ENCODE peak calls at places on chromosome 3, in ten cellular contexts. One of them, this sample, is unnamed.

GRCh38 chr3:4550957-4551754 is 58.0 kb downstream of the ITPR1 start:
- DNase-seq in activated T-helper 2 cell treated with anti-CD3 and anti-CD28 coated beads, Interferon-gamma antibody, Interleukin-2, Interleukin-4, amounts not matched to agents 10 μg/mL and 5 μg/mL and 100 μg/mL, durations not matched to agents 14 hours and 24 hours and 36 hours: no peak
- DNase-seq in stimulated activated CD4-positive, alpha-beta T cell treated with anti-CD3 and anti-CD28 coated beads, Interleukin-4, amount 100 ng/mL, for 48 hours: no peak
- DNase-seq in D341Med: no peak
- DNase-seq in progenitor cell of endocrine pancreas: no peak
- DNase-seq in adrenal gland: peak
- DNase-seq in ELF-1: no peak
- DNase-seq in effector CD4-positive, alpha-beta T cell: no peak
- DNase-seq in NCI-H1105 treated with DMSO at 0.1 percent for 48 hours: no peak
- DNase-seq in GM13977: no peak
- DNase-seq in this sample: peak

GRCh38 chr3:110246796-110247369 is 824.7 kb upstream of the NECTIN3 start:
- DNase-seq in activated T-helper 2 cell treated with anti-CD3 and anti-CD28 coated beads, Interferon-gamma antibody, Interleukin-2, Interleukin-4, amounts not matched to agents 10 μg/mL and 5 μg/mL and 100 μg/mL, durations not matched to agents 14 hours and 24 hours and 36 hours: no peak
- DNase-seq in stimulated activated CD4-positive, alpha-beta T cell treated with anti-CD3 and anti-CD28 coated beads, Interleukin-4, amount 100 ng/mL, for 48 hours: no peak
- DNase-seq in D341Med: no peak
- DNase-seq in progenitor cell of endocrine pancreas: no peak
- DNase-seq in adrenal gland: no peak
- DNase-seq in ELF-1: no peak
- DNase-seq in effector CD4-positive, alpha-beta T cell: no peak
- DNase-seq in NCI-H1105 treated with DMSO at 0.1 percent for 48 hours: no peak
- DNase-seq in GM13977: no peak
- DNase-seq in this sample: no peak

GRCh38 chr3:64267774-64268604 is 42.7 kb upstream of the PRICKLE2 start:
- DNase-seq in activated T-helper 2 cell treated with anti-CD3 and anti-CD28 coated beads, Interferon-gamma antibody, Interleukin-2, Interleukin-4, amounts not matched to agents 10 μg/mL and 5 μg/mL and 100 μg/mL, durations not matched to agents 14 hours and 24 hours and 36 hours: no peak
- DNase-seq in stimulated activated CD4-positive, alpha-beta T cell treated with anti-CD3 and anti-CD28 coated beads, Interleukin-4, amount 100 ng/mL, for 48 hours: no peak
- DNase-seq in D341Med: peak
- DNase-seq in progenitor cell of endocrine pancreas: peak
- DNase-seq in adrenal gland: peak
- DNase-seq in ELF-1: peak
- DNase-seq in effector CD4-positive, alpha-beta T cell: no peak
- DNase-seq in NCI-H1105 treated with DMSO at 0.1 percent for 48 hours: no peak
- DNase-seq in GM13977: no peak
- DNase-seq in this sample: peak

GRCh38 chr3:131694351-131694750 is 191.6 kb upstream of the MRPL3 start:
- DNase-seq in activated T-helper 2 cell treated with anti-CD3 and anti-CD28 coated beads, Interferon-gamma antibody, Interleukin-2, Interleukin-4, amounts not matched to agents 10 μg/mL and 5 μg/mL and 100 μg/mL, durations not matched to agents 14 hours and 24 hours and 36 hours: no peak
- DNase-seq in stimulated activated CD4-positive, alpha-beta T cell treated with anti-CD3 and anti-CD28 coated beads, Interleukin-4, amount 100 ng/mL, for 48 hours: no peak
- DNase-seq in D341Med: no peak
- DNase-seq in progenitor cell of endocrine pancreas: no peak
- DNase-seq in adrenal gland: no peak
- DNase-seq in ELF-1: no peak
- DNase-seq in effector CD4-positive, alpha-beta T cell: no peak
- DNase-seq in NCI-H1105 treated with DMSO at 0.1 percent for 48 hours: no peak
- DNase-seq in GM13977: no peak
- DNase-seq in this sample: no peak

GRCh38 chr3:48656841-48657281 is 5.8 kb downstream of the CELSR3 start:
- DNase-seq in activated T-helper 2 cell treated with anti-CD3 and anti-CD28 coated beads, Interferon-gamma antibody, Interleukin-2, Interleukin-4, amounts not matched to agents 10 μg/mL and 5 μg/mL and 100 μg/mL, durations not matched to agents 14 hours and 24 hours and 36 hours: peak
- DNase-seq in stimulated activated CD4-positive, alpha-beta T cell treated with anti-CD3 and anti-CD28 coated beads, Interleukin-4, amount 100 ng/mL, for 48 hours: peak
- DNase-seq in D341Med: no peak
- DNase-seq in progenitor cell of endocrine pancreas: no peak
- DNase-seq in adrenal gland: no peak
- DNase-seq in ELF-1: no peak
- DNase-seq in effector CD4-positive, alpha-beta T cell: no peak
- DNase-seq in NCI-H1105 treated with DMSO at 0.1 percent for 48 hours: no peak
- DNase-seq in GM13977: no peak
- DNase-seq in this sample: no peak

GRCh38 chr3:137764001-137764433 is at the start of gene SOX14:
- DNase-seq in activated T-helper 2 cell treated with anti-CD3 and anti-CD28 coated beads, Interferon-gamma antibody, Interleukin-2, Interleukin-4, amounts not matched to agents 10 μg/mL and 5 μg/mL and 100 μg/mL, durations not matched to agents 14 hours and 24 hours and 36 hours: no peak
- DNase-seq in stimulated activated CD4-positive, alpha-beta T cell treated with anti-CD3 and anti-CD28 coated beads, Interleukin-4, amount 100 ng/mL, for 48 hours: no peak
- DNase-seq in D341Med: peak
- DNase-seq in progenitor cell of endocrine pancreas: no peak
- DNase-seq in adrenal gland: no peak
- DNase-seq in ELF-1: peak
- DNase-seq in effector CD4-positive, alpha-beta T cell: no peak
- DNase-seq in NCI-H1105 treated with DMSO at 0.1 percent for 48 hours: peak
- DNase-seq in GM13977: peak
- DNase-seq in this sample: no peak

GRCh38 chr3:108341911-108342310 is 45.6 kb downstream of the HHLA2 start:
- DNase-seq in activated T-helper 2 cell treated with anti-CD3 and anti-CD28 coated beads, Interferon-gamma antibody, Interleukin-2, Interleukin-4, amounts not matched to agents 10 μg/mL and 5 μg/mL and 100 μg/mL, durations not matched to agents 14 hours and 24 hours and 36 hours: no peak
- DNase-seq in stimulated activated CD4-positive, alpha-beta T cell treated with anti-CD3 and anti-CD28 coated beads, Interleukin-4, amount 100 ng/mL, for 48 hours: no peak
- DNase-seq in D341Med: no peak
- DNase-seq in progenitor cell of endocrine pancreas: no peak
- DNase-seq in adrenal gland: no peak
- DNase-seq in ELF-1: no peak
- DNase-seq in effector CD4-positive, alpha-beta T cell: no peak
- DNase-seq in NCI-H1105 treated with DMSO at 0.1 percent for 48 hours: no peak
- DNase-seq in GM13977: no peak
- DNase-seq in this sample: no peak

GRCh38 chr3:12967751-12968209 is 105.4 kb downstream of the IQSEC1 start:
- DNase-seq in activated T-helper 2 cell treated with anti-CD3 and anti-CD28 coated beads, Interferon-gamma antibody, Interleukin-2, Interleukin-4, amounts not matched to agents 10 μg/mL and 5 μg/mL and 100 μg/mL, durations not matched to agents 14 hours and 24 hours and 36 hours: peak
- DNase-seq in stimulated activated CD4-positive, alpha-beta T cell treated with anti-CD3 and anti-CD28 coated beads, Interleukin-4, amount 100 ng/mL, for 48 hours: peak
- DNase-seq in D341Med: peak
- DNase-seq in progenitor cell of endocrine pancreas: no peak
- DNase-seq in adrenal gland: peak
- DNase-seq in ELF-1: peak
- DNase-seq in effector CD4-positive, alpha-beta T cell: peak
- DNase-seq in NCI-H1105 treated with DMSO at 0.1 percent for 48 hours: no peak
- DNase-seq in GM13977: peak
- DNase-seq in this sample: peak

GRCh38 chr3:186173202-186173815 is 64.4 kb upstream of the ETV5 start:
- DNase-seq in activated T-helper 2 cell treated with anti-CD3 and anti-CD28 coated beads, Interferon-gamma antibody, Interleukin-2, Interleukin-4, amounts not matched to agents 10 μg/mL and 5 μg/mL and 100 μg/mL, durations not matched to agents 14 hours and 24 hours and 36 hours: no peak
- DNase-seq in stimulated activated CD4-positive, alpha-beta T cell treated with anti-CD3 and anti-CD28 coated beads, Interleukin-4, amount 100 ng/mL, for 48 hours: no peak
- DNase-seq in D341Med: no peak
- DNase-seq in progenitor cell of endocrine pancreas: no peak
- DNase-seq in adrenal gland: no peak
- DNase-seq in ELF-1: no peak
- DNase-seq in effector CD4-positive, alpha-beta T cell: no peak
- DNase-seq in NCI-H1105 treated with DMSO at 0.1 percent for 48 hours: no peak
- DNase-seq in GM13977: no peak
- DNase-seq in this sample: no peak

GRCh38 chr3:130725746-130726145 is 20.9 kb downstream of the PIK3R4 start:
- DNase-seq in activated T-helper 2 cell treated with anti-CD3 and anti-CD28 coated beads, Interferon-gamma antibody, Interleukin-2, Interleukin-4, amounts not matched to agents 10 μg/mL and 5 μg/mL and 100 μg/mL, durations not matched to agents 14 hours and 24 hours and 36 hours: no peak
- DNase-seq in stimulated activated CD4-positive, alpha-beta T cell treated with anti-CD3 and anti-CD28 coated beads, Interleukin-4, amount 100 ng/mL, for 48 hours: no peak
- DNase-seq in D341Med: no peak
- DNase-seq in progenitor cell of endocrine pancreas: no peak
- DNase-seq in adrenal gland: no peak
- DNase-seq in ELF-1: no peak
- DNase-seq in effector CD4-positive, alpha-beta T cell: no peak
- DNase-seq in NCI-H1105 treated with DMSO at 0.1 percent for 48 hours: no peak
- DNase-seq in GM13977: no peak
- DNase-seq in this sample: no peak

GRCh38 chr3:73192036-73192738 is 130.7 kb downstream of the EBLN2 start:
- DNase-seq in activated T-helper 2 cell treated with anti-CD3 and anti-CD28 coated beads, Interferon-gamma antibody, Interleukin-2, Interleukin-4, amounts not matched to agents 10 μg/mL and 5 μg/mL and 100 μg/mL, durations not matched to agents 14 hours and 24 hours and 36 hours: no peak
- DNase-seq in stimulated activated CD4-positive, alpha-beta T cell treated with anti-CD3 and anti-CD28 coated beads, Interleukin-4, amount 100 ng/mL, for 48 hours: no peak
- DNase-seq in D341Med: peak
- DNase-seq in progenitor cell of endocrine pancreas: no peak
- DNase-seq in adrenal gland: no peak
- DNase-seq in ELF-1: peak
- DNase-seq in effector CD4-positive, alpha-beta T cell: no peak
- DNase-seq in NCI-H1105 treated with DMSO at 0.1 percent for 48 hours: no peak
- DNase-seq in GM13977: no peak
- DNase-seq in this sample: no peak

GRCh38 chr3:152364237-152364636 is 95.5 kb downstream of the MBNL1 start:
- DNase-seq in activated T-helper 2 cell treated with anti-CD3 and anti-CD28 coated beads, Interferon-gamma antibody, Interleukin-2, Interleukin-4, amounts not matched to agents 10 μg/mL and 5 μg/mL and 100 μg/mL, durations not matched to agents 14 hours and 24 hours and 36 hours: no peak
- DNase-seq in stimulated activated CD4-positive, alpha-beta T cell treated with anti-CD3 and anti-CD28 coated beads, Interleukin-4, amount 100 ng/mL, for 48 hours: no peak
- DNase-seq in D341Med: no peak
- DNase-seq in progenitor cell of endocrine pancreas: no peak
- DNase-seq in adrenal gland: no peak
- DNase-seq in ELF-1: no peak
- DNase-seq in effector CD4-positive, alpha-beta T cell: no peak
- DNase-seq in NCI-H1105 treated with DMSO at 0.1 percent for 48 hours: no peak
- DNase-seq in GM13977: no peak
- DNase-seq in this sample: no peak

GRCh38 chr3:80334534-80334933 is 566.7 kb upstream of the ROBO1 start:
- DNase-seq in activated T-helper 2 cell treated with anti-CD3 and anti-CD28 coated beads, Interferon-gamma antibody, Interleukin-2, Interleukin-4, amounts not matched to agents 10 μg/mL and 5 μg/mL and 100 μg/mL, durations not matched to agents 14 hours and 24 hours and 36 hours: no peak
- DNase-seq in stimulated activated CD4-positive, alpha-beta T cell treated with anti-CD3 and anti-CD28 coated beads, Interleukin-4, amount 100 ng/mL, for 48 hours: no peak
- DNase-seq in D341Med: no peak
- DNase-seq in progenitor cell of endocrine pancreas: no peak
- DNase-seq in adrenal gland: no peak
- DNase-seq in ELF-1: no peak
- DNase-seq in effector CD4-positive, alpha-beta T cell: no peak
- DNase-seq in NCI-H1105 treated with DMSO at 0.1 percent for 48 hours: no peak
- DNase-seq in GM13977: no peak
- DNase-seq in this sample: no peak

GRCh38 chr3:65875395-65876027 is 163.2 kb downstream of the MAGI1 start:
- DNase-seq in activated T-helper 2 cell treated with anti-CD3 and anti-CD28 coated beads, Interferon-gamma antibody, Interleukin-2, Interleukin-4, amounts not matched to agents 10 μg/mL and 5 μg/mL and 100 μg/mL, durations not matched to agents 14 hours and 24 hours and 36 hours: no peak
- DNase-seq in stimulated activated CD4-positive, alpha-beta T cell treated with anti-CD3 and anti-CD28 coated beads, Interleukin-4, amount 100 ng/mL, for 48 hours: no peak
- DNase-seq in D341Med: no peak
- DNase-seq in progenitor cell of endocrine pancreas: no peak
- DNase-seq in adrenal gland: no peak
- DNase-seq in ELF-1: no peak
- DNase-seq in effector CD4-positive, alpha-beta T cell: no peak
- DNase-seq in NCI-H1105 treated with DMSO at 0.1 percent for 48 hours: no peak
- DNase-seq in GM13977: no peak
- DNase-seq in this sample: no peak

GRCh38 chr3:160052385-160053047 is 63.9 kb downstream of the IL12A start:
- DNase-seq in activated T-helper 2 cell treated with anti-CD3 and anti-CD28 coated beads, Interferon-gamma antibody, Interleukin-2, Interleukin-4, amounts not matched to agents 10 μg/mL and 5 μg/mL and 100 μg/mL, durations not matched to agents 14 hours and 24 hours and 36 hours: no peak
- DNase-seq in stimulated activated CD4-positive, alpha-beta T cell treated with anti-CD3 and anti-CD28 coated beads, Interleukin-4, amount 100 ng/mL, for 48 hours: no peak
- DNase-seq in D341Med: no peak
- DNase-seq in progenitor cell of endocrine pancreas: no peak
- DNase-seq in adrenal gland: peak
- DNase-seq in ELF-1: no peak
- DNase-seq in effector CD4-positive, alpha-beta T cell: no peak
- DNase-seq in NCI-H1105 treated with DMSO at 0.1 percent for 48 hours: no peak
- DNase-seq in GM13977: no peak
- DNase-seq in this sample: no peak

GRCh38 chr3:57808961-57809608 is 53.0 kb downstream of the SLMAP start:
- DNase-seq in activated T-helper 2 cell treated with anti-CD3 and anti-CD28 coated beads, Interferon-gamma antibody, Interleukin-2, Interleukin-4, amounts not matched to agents 10 μg/mL and 5 μg/mL and 100 μg/mL, durations not matched to agents 14 hours and 24 hours and 36 hours: no peak
- DNase-seq in stimulated activated CD4-positive, alpha-beta T cell treated with anti-CD3 and anti-CD28 coated beads, Interleukin-4, amount 100 ng/mL, for 48 hours: no peak
- DNase-seq in D341Med: no peak
- DNase-seq in progenitor cell of endocrine pancreas: no peak
- DNase-seq in adrenal gland: no peak
- DNase-seq in ELF-1: no peak
- DNase-seq in effector CD4-positive, alpha-beta T cell: no peak
- DNase-seq in NCI-H1105 treated with DMSO at 0.1 percent for 48 hours: no peak
- DNase-seq in GM13977: no peak
- DNase-seq in this sample: no peak

GRCh38 chr3:16618721-16619120 is 13.5 kb upstream of the DAZL start:
- DNase-seq in activated T-helper 2 cell treated with anti-CD3 and anti-CD28 coated beads, Interferon-gamma antibody, Interleukin-2, Interleukin-4, amounts not matched to agents 10 μg/mL and 5 μg/mL and 100 μg/mL, durations not matched to agents 14 hours and 24 hours and 36 hours: no peak
- DNase-seq in stimulated activated CD4-positive, alpha-beta T cell treated with anti-CD3 and anti-CD28 coated beads, Interleukin-4, amount 100 ng/mL, for 48 hours: no peak
- DNase-seq in D341Med: no peak
- DNase-seq in progenitor cell of endocrine pancreas: no peak
- DNase-seq in adrenal gland: no peak
- DNase-seq in ELF-1: no peak
- DNase-seq in effector CD4-positive, alpha-beta T cell: no peak
- DNase-seq in NCI-H1105 treated with DMSO at 0.1 percent for 48 hours: no peak
- DNase-seq in GM13977: no peak
- DNase-seq in this sample: no peak

GRCh38 chr3:105539897-105540296 is 173.2 kb downstream of the ALCAM start:
- DNase-seq in activated T-helper 2 cell treated with anti-CD3 and anti-CD28 coated beads, Interferon-gamma antibody, Interleukin-2, Interleukin-4, amounts not matched to agents 10 μg/mL and 5 μg/mL and 100 μg/mL, durations not matched to agents 14 hours and 24 hours and 36 hours: no peak
- DNase-seq in stimulated activated CD4-positive, alpha-beta T cell treated with anti-CD3 and anti-CD28 coated beads, Interleukin-4, amount 100 ng/mL, for 48 hours: no peak
- DNase-seq in D341Med: no peak
- DNase-seq in progenitor cell of endocrine pancreas: no peak
- DNase-seq in adrenal gland: no peak
- DNase-seq in ELF-1: no peak
- DNase-seq in effector CD4-positive, alpha-beta T cell: no peak
- DNase-seq in NCI-H1105 treated with DMSO at 0.1 percent for 48 hours: no peak
- DNase-seq in GM13977: no peak
- DNase-seq in this sample: no peak

GRCh38 chr3:40313975-40314860 is 4.7 kb downstream of the EIF1B start:
- DNase-seq in activated T-helper 2 cell treated with anti-CD3 and anti-CD28 coated beads, Interferon-gamma antibody, Interleukin-2, Interleukin-4, amounts not matched to agents 10 μg/mL and 5 μg/mL and 100 μg/mL, durations not matched to agents 14 hours and 24 hours and 36 hours: no peak
- DNase-seq in stimulated activated CD4-positive, alpha-beta T cell treated with anti-CD3 and anti-CD28 coated beads, Interleukin-4, amount 100 ng/mL, for 48 hours: no peak
- DNase-seq in D341Med: no peak
- DNase-seq in progenitor cell of endocrine pancreas: no peak
- DNase-seq in adrenal gland: peak
- DNase-seq in ELF-1: no peak
- DNase-seq in effector CD4-positive, alpha-beta T cell: no peak
- DNase-seq in NCI-H1105 treated with DMSO at 0.1 percent for 48 hours: peak
- DNase-seq in GM13977: no peak
- DNase-seq in this sample: no peak

GRCh38 chr3:21392521-21392920 is 358.5 kb downstream of the ZNF385D start:
- DNase-seq in activated T-helper 2 cell treated with anti-CD3 and anti-CD28 coated beads, Interferon-gamma antibody, Interleukin-2, Interleukin-4, amounts not matched to agents 10 μg/mL and 5 μg/mL and 100 μg/mL, durations not matched to agents 14 hours and 24 hours and 36 hours: no peak
- DNase-seq in stimulated activated CD4-positive, alpha-beta T cell treated with anti-CD3 and anti-CD28 coated beads, Interleukin-4, amount 100 ng/mL, for 48 hours: no peak
- DNase-seq in D341Med: no peak
- DNase-seq in progenitor cell of endocrine pancreas: no peak
- DNase-seq in adrenal gland: no peak
- DNase-seq in ELF-1: no peak
- DNase-seq in effector CD4-positive, alpha-beta T cell: no peak
- DNase-seq in NCI-H1105 treated with DMSO at 0.1 percent for 48 hours: no peak
- DNase-seq in GM13977: no peak
- DNase-seq in this sample: no peak

GRCh38 chr3:30629736-30630135 is 23.3 kb downstream of the TGFBR2 start:
- DNase-seq in activated T-helper 2 cell treated with anti-CD3 and anti-CD28 coated beads, Interferon-gamma antibody, Interleukin-2, Interleukin-4, amounts not matched to agents 10 μg/mL and 5 μg/mL and 100 μg/mL, durations not matched to agents 14 hours and 24 hours and 36 hours: no peak
- DNase-seq in stimulated activated CD4-positive, alpha-beta T cell treated with anti-CD3 and anti-CD28 coated beads, Interleukin-4, amount 100 ng/mL, for 48 hours: no peak
- DNase-seq in D341Med: no peak
- DNase-seq in progenitor cell of endocrine pancreas: no peak
- DNase-seq in adrenal gland: no peak
- DNase-seq in ELF-1: no peak
- DNase-seq in effector CD4-positive, alpha-beta T cell: no peak
- DNase-seq in NCI-H1105 treated with DMSO at 0.1 percent for 48 hours: no peak
- DNase-seq in GM13977: no peak
- DNase-seq in this sample: no peak